ENCODE peak calls at places on chromosomes 3 and 15, in seven cellular contexts. Z is AG04450, N is AG04449, Y is lower leg skin, P is hepatocyte, W is ovary, I is pancreas. D is an unnamed sample.

GRCh38 chr3:126352476-126353454 is 4.4 kb downstream of the KLF15 start:
- DNase-seq in Y (no peak), I (peak; percentile 55), N (no peak), Z (no peak), W (peak; percentile 44), P (no peak), D (peak; percentile 18)

GRCh38 chr3:37526511-37526910 is 335.2 kb upstream of the CTDSPL start:
- DNase-seq in I (no peak), Z (peak; percentile 6), W (peak; percentile 73), N (no peak), P (no peak), Y (no peak), D (peak; percentile 27)

GRCh38 chr3:124034016-124034808 is 42.3 kb upstream of the ROPN1 start:
- DNase-seq in Z (no peak), Y (no peak), W (peak; percentile 46), P (peak; percentile 47), N (no peak), I (peak; percentile 71), D (no peak)

GRCh38 chr15:48856947-48857346 is 21.0 kb upstream of the EID1 start:
- DNase-seq in Z (no peak), W (no peak), Y (no peak), P (no peak), I (no peak), N (no peak), D (no peak)

GRCh38 chr15:62579842-62580241 is 414.8 kb upstream of the C2CD4B start:
- DNase-seq in N (no peak), P (no peak), I (no peak), Y (no peak), Z (no peak), W (no peak), D (no peak)

GRCh38 chr3:112973325-112974177 is 1.4 kb downstream of the CD200R1 start:
- DNase-seq in N (no peak), I (no peak), W (no peak), Z (no peak), P (no peak), Y (no peak), D (no peak)

GRCh38 chr3:127525373-127525772 is 65.2 kb downstream of the TPRA1 start:
- DNase-seq in Z (no peak), P (peak; percentile 48), N (no peak), I (no peak), Y (no peak), W (no peak), D (no peak)

GRCh38 chr3:11661827-11662226 is 18.1 kb upstream of the VGLL4 start:
- DNase-seq in W (no peak), Y (no peak), N (no peak), I (no peak), P (no peak), Z (no peak), D (no peak)

GRCh38 chr15:55628369-55628730 is 40.2 kb upstream of the PYGO1 start:
- DNase-seq in P (no peak), I (no peak), Y (no peak), Z (no peak), N (no peak), W (no peak), D (no peak)

GRCh38 chr3:112116777-112117186 is 16.3 kb downstream of the GCSAM start:
- DNase-seq in I (no peak), Y (no peak), Z (no peak), N (no peak), P (no peak), W (no peak), D (no peak)

GRCh38 chr3:36774072-36774471 is 9.7 kb upstream of the DCLK3 start:
- DNase-seq in W (no peak), N (no peak), Y (no peak), Z (no peak), I (no peak), P (no peak), D (no peak)

GRCh38 chr3:15659254-15659975 is 57.9 kb downstream of the BTD start:
- DNase-seq in W (no peak), I (no peak), Z (no peak), N (no peak), Y (no peak), P (no peak), D (no peak)

GRCh38 chr3:120103276-120103675 is 9.0 kb upstream of the GSK3B start:
- DNase-seq in I (no peak), Z (no peak), W (no peak), N (no peak), Y (no peak), P (no peak), D (no peak)

GRCh38 chr15:52620496-52620895 is 51.7 kb upstream of the ARPP19 start:
- DNase-seq in Z (no peak), N (no peak), I (no peak), Y (no peak), W (no peak), P (no peak), D (no peak)

GRCh38 chr15:54808321-54808720 is 388.4 kb downstream of the RSL24D1 start:
- DNase-seq in W (no peak), I (no peak), Z (no peak), Y (no peak), P (no peak), N (no peak), D (no peak)

GRCh38 chr15:83732770-83733169 is 78.8 kb downstream of the ADAMTSL3 start:
- DNase-seq in Y (no peak), I (no peak), N (no peak), Z (no peak), W (no peak), P (no peak), D (no peak)

GRCh38 chr3:130508970-130509369 is 8.0 kb upstream of the COL6A6 start:
- DNase-seq in N (no peak), I (no peak), W (peak; percentile 74), P (peak; percentile 9), Z (no peak), Y (no peak), D (no peak)

GRCh38 chr3:190811775-190812480 is 50.6 kb downstream of the GMNC start:
- DNase-seq in Y (no peak), N (peak; percentile 3), P (peak; percentile 75), Z (peak; percentile 36), I (no peak), W (no peak), D (peak; percentile 60)

GRCh38 chr15:70286110-70286806 is 188.5 kb upstream of the TLE3 start:
- DNase-seq in Z (no peak), Y (no peak), I (no peak), P (peak; percentile 2), W (no peak), N (no peak), D (no peak)

GRCh38 chr3:183688869-183689268 is 8.7 kb upstream of the YEATS2 start:
- DNase-seq in I (no peak), Z (no peak), Y (no peak), N (no peak), P (no peak), W (no peak), D (no peak)

GRCh38 chr3:101381809-101382208 is 61.4 kb upstream of the IMPG2 start:
- DNase-seq in I (no peak), W (no peak), N (no peak), Z (no peak), P (peak; percentile 53), Y (no peak), D (no peak)

GRCh38 chr3:2535206-2535605 is 436.5 kb downstream of the CNTN4 start:
- DNase-seq in N (no peak), P (no peak), W (no peak), Z (no peak), I (no peak), Y (no peak), D (no peak)

GRCh38 chr3:48187579-48188265 is 495 bp downstream of the CDC25A start:
- DNase-seq in N (no peak), W (peak; percentile 93), Z (no peak), I (peak; percentile 82), Y (no peak), P (peak; percentile 74), D (no peak)

DNA sequence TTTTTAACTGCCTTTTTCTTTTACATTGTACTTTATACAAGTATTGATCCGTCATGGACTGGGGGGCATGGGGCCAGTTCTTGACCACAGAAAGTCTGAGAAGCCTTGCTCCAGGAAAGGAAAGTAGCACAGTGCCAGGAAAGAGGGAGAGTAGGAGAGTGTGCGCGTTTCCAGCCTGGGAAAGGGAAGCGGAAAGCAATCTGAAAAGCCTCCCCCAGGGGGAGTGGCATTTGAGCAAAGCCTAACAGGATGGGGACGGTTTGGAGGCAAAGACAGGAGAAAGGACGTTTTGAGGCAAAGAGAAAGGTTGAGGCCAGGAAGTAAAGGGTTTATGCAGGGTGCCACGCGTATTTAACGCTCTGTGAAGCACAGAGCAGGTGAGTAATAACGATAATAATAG is 116.9 kb downstream of the RORA start:
- DNase-seq in Y (no peak), W (no peak), I (no peak), Z (no peak), P (no peak), N (no peak), D (no peak)
- TF ChIP-seq CTCF in Y (no peak), W (no peak), I (no peak), Z (no peak), P (no peak), N (no peak), D (no peak)

GRCh38 chr15:43376017-43376705 is 5.3 kb downstream of the TUBGCP4 start:
- DNase-seq in W (no peak), N (no peak), Y (no peak), I (no peak), Z (no peak), P (peak; percentile 52), D (no peak)
- TF ChIP-seq CTCF in W (no peak), N (peak; percentile 71), Y (no peak), I (peak; percentile 46), Z (peak; percentile 80), P (peak; percentile 58), D (peak; percentile 61)

GRCh38 chr3:141384157-141384556 is 15.9 kb downstream of the ZBTB38 start:
- DNase-seq in N (no peak), P (no peak), Y (no peak), Z (no peak), W (no peak), I (no peak), D (no peak)
- TF ChIP-seq CTCF in N (no peak), P (no peak), Y (no peak), Z (no peak), W (no peak), I (no peak), D (no peak)

GRCh38 chr15:32033186-32033890 is 3.0 kb downstream of the CHRNA7 start:
- DNase-seq in W (no peak), Y (no peak), Z (no peak), I (no peak), N (no peak), P (no peak), D (no peak)

GRCh38 chr15:32028921-32029320 is 1.4 kb upstream of the CHRNA7 start:
- DNase-seq in Y (no peak), N (no peak), Z (no peak), P (no peak), W (no peak), I (no peak), D (no peak)

GRCh38 chr15:32029862-32030781 is at the start of gene CHRNA7:
- DNase-seq in Y (no peak), P (peak; percentile 88), I (peak; percentile 89), N (no peak), Z (no peak), W (peak; percentile 77), D (no peak)

GRCh38 chr15:32029409-32029861 is 880 bp upstream of the CHRNA7 start:
- DNase-seq in Z (no peak), Y (no peak), N (no peak), I (peak; percentile 78), P (peak; percentile 74), W (peak; percentile 62), D (no peak)

DNA sequence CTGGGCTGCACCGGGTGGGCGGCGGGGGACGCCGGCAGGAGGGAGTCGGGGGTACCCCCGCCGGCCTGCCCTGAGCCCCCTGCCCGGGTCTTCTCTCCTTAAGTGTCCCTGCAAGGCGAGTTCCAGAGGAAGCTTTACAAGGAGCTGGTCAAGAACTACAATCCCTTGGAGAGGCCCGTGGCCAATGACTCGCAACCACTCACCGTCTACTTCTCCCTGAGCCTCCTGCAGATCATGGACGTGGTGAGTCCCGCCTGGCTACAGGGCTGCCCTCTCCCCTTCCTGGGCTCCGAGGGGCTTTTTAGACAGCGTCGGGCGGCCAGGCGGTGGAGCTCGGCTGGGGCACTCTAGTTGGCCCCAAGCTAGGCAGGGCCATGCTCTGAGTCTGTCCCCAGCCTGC is 480 bp downstream of the CHRNA7 start:
- DNase-seq in Z (no peak), I (peak; percentile 59), W (no peak), N (no peak), Y (no peak), P (peak; percentile 26), D (no peak)
- TF ChIP-seq CTCF in Z (no peak), I (no peak), W (no peak), N (no peak), Y (no peak), P (no peak), D (no peak)